ENCODE peak calls at places on chromosomes 1 and 21, in seven cellular contexts. S is heart left ventricle, J is ovary, G is fibroblast of lung, X is Peyer's patch, P is cardiac muscle cell, O is small intestine. L is an unnamed sample.
A peak's percentile ranks its signal among the peaks of the same experiment; 100 is the strongest.

GRCh38 chr1:180675586-180675985 is 43.8 kb downstream of the XPR1 start:
- DNase-seq in S (no peak), P (no peak), X (no peak), J (no peak), O (peak; percentile 2), G (no peak), L (no peak)

GRCh38 chr21:37620401-37620800 is 253.8 kb downstream of the DYRK1A start:
- DNase-seq in O (no peak), X (no peak), S (no peak), G (peak; percentile 8), P (no peak), J (no peak), L (no peak)

GRCh38 chr1:193104496-193104905 is 713 bp downstream of the GLRX2 start:
- DNase-seq in S (peak; percentile 63), G (no peak), J (peak; percentile 50), O (peak; percentile 54), X (peak; percentile 72), P (peak; percentile 54), L (no peak)

GRCh38 chr1:21904725-21905520 is 32.2 kb downstream of the HSPG2 start:
- DNase-seq in O (peak; percentile 94), S (peak; percentile 89), P (no peak), G (peak; percentile 50), J (no peak), X (peak; percentile 79), L (no peak)

GRCh38 chr1:5686925-5687706 is 305.1 kb downstream of the NPHP4 start:
- DNase-seq in S (no peak), P (no peak), G (no peak), X (no peak), O (no peak), J (no peak), L (no peak)

GRCh38 chr1:205595435-205595834 is 36.4 kb downstream of the ELK4 start:
- DNase-seq in O (no peak), S (no peak), G (no peak), P (no peak), J (no peak), X (no peak), L (no peak)

GRCh38 chr1:57254006-57254405 is 169.9 kb downstream of the DAB1 start:
- DNase-seq in X (no peak), J (no peak), S (no peak), G (no peak), P (no peak), O (no peak), L (no peak)

GRCh38 chr1:88302843-88303486 is 381.1 kb upstream of the PKN2 start:
- DNase-seq in S (no peak), X (no peak), P (peak; percentile 64), O (peak; percentile 30), J (peak; percentile 12), G (peak; percentile 70), L (no peak)

GRCh38 chr1:91846007-91846620 is 39.8 kb downstream of the TGFBR3 start:
- DNase-seq in X (no peak), P (peak; percentile 83), J (no peak), S (peak; percentile 66), O (peak; percentile 86), G (peak; percentile 83), L (no peak)

GRCh38 chr1:22119626-22120468 is 23.1 kb downstream of the WNT4 start:
- DNase-seq in G (no peak), P (no peak), O (no peak), S (no peak), J (peak; percentile 23), X (peak; percentile 42), L (no peak)

GRCh38 chr1:52403566-52404115 is 582 bp downstream of the ORC1 start:
- DNase-seq in G (peak; percentile 81), X (no peak), O (peak; percentile 71), P (no peak), J (no peak), S (no peak), L (peak; percentile 21)

GRCh38 chr1:200889571-200889970 is 5.1 kb upstream of the INAVA start:
- DNase-seq in X (no peak), G (no peak), S (no peak), P (no peak), O (no peak), J (no peak), L (no peak)

GRCh38 chr1:90712931-90713618 is 4.0 kb downstream of the BARHL2 start:
- DNase-seq in G (no peak), P (no peak), S (no peak), X (no peak), O (no peak), J (no peak), L (no peak)

GRCh38 chr1:199422206-199422605 is 605.3 kb upstream of the NR5A2 start:
- DNase-seq in O (no peak), X (no peak), P (peak; percentile 6), G (peak; percentile 50), S (no peak), J (no peak), L (no peak)

GRCh38 chr1:7550261-7550850 is 220.7 kb upstream of the VAMP3 start:
- DNase-seq in P (no peak), X (peak; percentile 86), J (no peak), G (no peak), O (peak; percentile 76), S (peak; percentile 15), L (no peak)

GRCh38 chr1:56908619-56909340 is 54.2 kb downstream of the C8A start:
- DNase-seq in X (no peak), O (peak; percentile 80), G (peak; percentile 5), J (no peak), S (no peak), P (no peak), L (no peak)

GRCh38 chr21:31410763-31411278 is 66.8 kb upstream of the TIAM1 start:
- DNase-seq in P (no peak), S (no peak), O (no peak), X (no peak), G (no peak), J (no peak), L (no peak)

GRCh38 chr1:207103892-207104373 is at the start of gene C4BPA:
- DNase-seq in G (no peak), S (no peak), J (no peak), P (no peak), X (no peak), O (peak; percentile 13), L (no peak)

GRCh38 chr1:27539901-27540861 is 50.2 kb upstream of the WASF2 start:
- DNase-seq in G (no peak), O (no peak), J (no peak), P (no peak), S (no peak), X (no peak), L (no peak)

GRCh38 chr1:227654431-227654830 is 80.7 kb downstream of the JMJD4 start:
- DNase-seq in J (no peak), G (peak; percentile 2), X (no peak), O (no peak), S (no peak), P (no peak), L (no peak)

GRCh38 chr1:32695098-32695904 is 7.3 kb downstream of the SYNC start:
- DNase-seq in O (peak; percentile 48), J (peak; percentile 43), S (peak; percentile 71), P (no peak), X (peak; percentile 56), G (peak; percentile 67), L (no peak)

GRCh38 chr1:160739098-160739511 is at the start of gene SLAMF7:
- DNase-seq in O (peak; percentile 35), G (no peak), J (no peak), P (no peak), S (no peak), X (no peak), L (no peak)

GRCh38 chr1:30670195-30671060 is 53.0 kb downstream of the MATN1 start:
- DNase-seq in X (no peak), S (no peak), O (no peak), G (peak; percentile 61), P (no peak), J (no peak), L (no peak)

GRCh38 chr1:243346481-243346880 is 90.6 kb downstream of the SDCCAG8 start:
- DNase-seq in O (no peak), S (no peak), X (no peak), G (no peak), J (no peak), P (no peak), L (no peak)

GRCh38 chr1:203126151-203126865 is 1.2 kb upstream of the ADORA1 start:
- DNase-seq in P (peak; percentile 57), S (no peak), G (peak; percentile 14), O (no peak), J (no peak), X (no peak), L (no peak)

GRCh38 chr21:35217504-35218060 is 168.5 kb upstream of the RUNX1 start:
- DNase-seq in S (no peak), J (no peak), X (no peak), P (no peak), O (no peak), G (peak; percentile 82), L (no peak)

GRCh38 chr1:169682077-169682476 is 29.3 kb downstream of the SELL start:
- DNase-seq in O (no peak), G (no peak), J (no peak), S (no peak), P (no peak), X (no peak), L (no peak)

GRCh38 chr1:31785020-31785946 is 21.1 kb upstream of the ADGRB2 start:
- DNase-seq in J (no peak), O (no peak), S (no peak), P (no peak), G (no peak), X (peak; percentile 44), L (no peak)

GRCh38 chr1:21175324-21175669 is 1.4 kb downstream of the EIF4G3 start:
- DNase-seq in P (no peak), S (peak; percentile 50), X (no peak), J (no peak), G (peak; percentile 43), O (peak; percentile 69), L (peak; percentile 25)

GRCh38 chr21:42624936-42625335 is 28.5 kb upstream of the PDE9A start:
- DNase-seq in J (no peak), G (no peak), X (no peak), P (no peak), O (no peak), S (no peak), L (no peak)
- H3K4me1 ChIP-seq in J (no peaks in the 10 kb centered on the region), G (no peaks in the 10 kb centered on the region), X (no peaks in the 10 kb centered on the region), P (peaks cover 18% of the 10 kb centered on the region), O (no peaks in the 10 kb centered on the region), S (peaks cover 5% of the 10 kb centered on the region), L (no peaks in the 10 kb centered on the region)

DNA sequence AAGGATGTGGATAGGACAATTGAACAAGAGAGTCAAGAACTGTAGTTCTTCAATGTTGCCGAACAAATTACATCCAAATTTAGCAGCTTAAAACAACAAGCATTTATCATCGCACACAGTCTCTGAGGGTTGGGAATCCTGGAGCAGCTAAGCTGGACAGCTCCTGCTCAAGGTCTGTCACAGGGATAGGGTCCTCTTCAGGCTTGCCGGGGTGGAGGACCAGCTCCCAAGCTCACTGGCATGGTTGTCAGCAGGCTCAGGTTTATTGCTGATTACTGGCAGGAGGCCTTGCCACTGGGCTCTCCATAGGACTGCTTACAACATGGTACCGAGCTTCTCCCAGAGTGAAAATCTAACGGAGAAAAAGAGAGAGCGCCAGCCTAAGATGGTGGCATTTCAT is 22.1 kb upstream of the COX20 start:
- DNase-seq in S (no peak), O (no peak), X (no peak), J (no peak), P (no peak), G (no peak), L (no peak)
- H3K4me1 ChIP-seq in S (no peaks in the 10 kb centered on the region), O (no peaks in the 10 kb centered on the region), X (no peaks in the 10 kb centered on the region), J (no peaks in the 10 kb centered on the region), P (no peaks in the 10 kb centered on the region), G (no peaks in the 10 kb centered on the region), L (no peaks in the 10 kb centered on the region)

GRCh38 chr21:45327458-45328197 is 39.9 kb upstream of the POFUT2 start:
- DNase-seq in J (peak; percentile 36), P (no peak), O (peak; percentile 36), S (peak; percentile 25), G (no peak), X (peak; percentile 48), L (no peak)
- H3K4me1 ChIP-seq in J (peaks cover 23% of the 10 kb centered on the region), P (peaks cover 24% of the 10 kb centered on the region), O (peaks cover 2% of the 10 kb centered on the region), S (peaks cover 32% of the 10 kb centered on the region), G (peaks cover 20% of the 10 kb centered on the region), X (no peaks in the 10 kb centered on the region), L (peaks cover 6% of the 10 kb centered on the region)

GRCh38 chr21:42314616-42315295 is 453 bp downstream of the TFF3 start:
- DNase-seq in X (peak; percentile 65), O (peak; percentile 83), J (no peak), S (no peak), P (no peak), G (no peak), L (no peak)
- H3K4me1 ChIP-seq in X (peaks cover 9% of the 10 kb centered on the region), O (peaks cover 5% of the 10 kb centered on the region), J (peaks cover 1% of the 10 kb centered on the region), S (peaks cover 14% of the 10 kb centered on the region), P (no peaks in the 10 kb centered on the region), G (no peaks in the 10 kb centered on the region), L (no peaks in the 10 kb centered on the region)

L was measured in effector memory CD4-positive, alpha-beta T cell.